ENCODE peak calls at places on chromosomes 4 and X, in eight cellular contexts. Q is HS-5; H is activated T-helper 1 cell treated with anti-CD3 and anti-CD28 coated beads, Interleukin-12 subunit alpha, Interleukin-12 subunit beta, Interleukin-2, Interleukin-4 antibody, amounts not matched to agents 30 ng/mL and 10 ng/mL and 1 ng/mL, durations not matched to agents 14 hours and 24 hours and 36 hours; U is GM12865; V is progenitor cell of endocrine pancreas; J is HT1080; S is mucosa of descending colon; Y is NCI-H1436. F is an unnamed sample.

GRCh38 chr4:106985830-106986229 is 50.3 kb downstream of the DKK2 start:
- DNase-seq in Q (peak), H (no peak), U (no peak), V (no peak), J (peak), S (no peak), Y (no peak), F (no peak)

GRCh38 chrX:8319359-8319758 is 145.3 kb upstream of the VCX3B start:
- DNase-seq in Q (no peak), H (no peak), U (no peak), V (no peak), J (no peak), S (no peak), Y (no peak), F (no peak)

GRCh38 chr4:15779336-15779735 is 1.2 kb downstream of the CD38 start:
- DNase-seq in Q (no peak), H (no peak), U (no peak), V (no peak), J (no peak), S (no peak), Y (no peak), F (no peak)

GRCh38 chrX:1390621-1391369 is 1.1 kb downstream of the SLC25A6 start:
- DNase-seq in Q (no peak), H (no peak), U (no peak), V (no peak), J (no peak), S (peak), Y (no peak), F (no peak)

GRCh38 chrX:48498374-48498809 is 10.4 kb upstream of the PORCN start:
- DNase-seq in Q (peak), H (no peak), U (no peak), V (no peak), J (peak), S (no peak), Y (no peak), F (no peak)

GRCh38 chr4:174629265-174629664 is 107.0 kb upstream of the HPGD start:
- DNase-seq in Q (no peak), H (no peak), U (no peak), V (no peak), J (no peak), S (no peak), Y (no peak), F (no peak)

GRCh38 chrX:56932106-56932505 is 63.2 kb downstream of the SPIN3 start:
- DNase-seq in Q (no peak), H (no peak), U (peak), V (no peak), J (no peak), S (no peak), Y (no peak), F (no peak)

GRCh38 chr4:153485860-153486259 is 19.7 kb downstream of the TMEM131L start:
- DNase-seq in Q (no peak), H (no peak), U (no peak), V (no peak), J (no peak), S (no peak), Y (no peak), F (no peak)

GRCh38 chr4:36549256-36549655 is 267.8 kb downstream of the DTHD1 start:
- DNase-seq in Q (no peak), H (no peak), U (no peak), V (no peak), J (peak), S (no peak), Y (no peak), F (no peak)

GRCh38 chr4:145285928-145286327 is 105.5 kb upstream of the OTUD4 start:
- DNase-seq in Q (no peak), H (no peak), U (no peak), V (no peak), J (peak), S (no peak), Y (no peak), F (no peak)

GRCh38 chr4:33088713-33089112 is 2368.5 kb downstream of the PCDH7 start:
- DNase-seq in Q (no peak), H (no peak), U (no peak), V (no peak), J (no peak), S (no peak), Y (no peak), F (no peak)

GRCh38 chr4:76689079-76689817 is 208.7 kb downstream of the SOWAHB start:
- DNase-seq in Q (no peak), H (no peak), U (peak), V (peak), J (peak), S (peak), Y (peak), F (peak)

GRCh38 chr4:106266201-106266600 is 49.8 kb downstream of the TBCK start:
- DNase-seq in Q (peak), H (no peak), U (peak), V (no peak), J (peak), S (no peak), Y (no peak), F (no peak)

GRCh38 chrX:11481035-11481434 is 184.7 kb downstream of the ARHGAP6 start:
- DNase-seq in Q (no peak), H (no peak), U (no peak), V (no peak), J (no peak), S (no peak), Y (no peak), F (no peak)

GRCh38 chrX:84168095-84168494 is 19.9 kb downstream of the RPS6KA6 start:
- DNase-seq in Q (peak), H (no peak), U (no peak), V (no peak), J (peak), S (no peak), Y (no peak), F (no peak)

GRCh38 chr4:87848622-87849351 is 16.0 kb downstream of the MEPE start:
- DNase-seq in Q (no peak), H (peak), U (peak), V (no peak), J (peak), S (no peak), Y (peak), F (peak)

GRCh38 chr4:181006509-181007290 is 1236.5 kb upstream of the TENM3 start:
- DNase-seq in Q (no peak), H (no peak), U (no peak), V (no peak), J (no peak), S (no peak), Y (no peak), F (no peak)

GRCh38 chr4:173700650-173701049 is 170.6 kb upstream of the HAND2 start:
- DNase-seq in Q (no peak), H (no peak), U (no peak), V (no peak), J (no peak), S (no peak), Y (no peak), F (no peak)

GRCh38 chr4:111064342-111064993 is 441.6 kb upstream of the PITX2 start:
- DNase-seq in Q (peak), H (no peak), U (peak), V (no peak), J (peak), S (no peak), Y (no peak), F (no peak)

GRCh38 chr4:145217339-145217738 is 37.0 kb upstream of the OTUD4 start:
- DNase-seq in Q (no peak), H (no peak), U (no peak), V (no peak), J (no peak), S (no peak), Y (no peak), F (no peak)

GRCh38 chr4:7769936-7770674 is 169.6 kb downstream of the AFAP1 start:
- DNase-seq in Q (no peak), H (no peak), U (peak), V (no peak), J (no peak), S (no peak), Y (no peak), F (no peak)

GRCh38 chrX:94178145-94178790 is 504.3 kb downstream of the FAM133A start:
- DNase-seq in Q (no peak), H (no peak), U (no peak), V (no peak), J (peak), S (no peak), Y (no peak), F (no peak)

GRCh38 chrX:69362354-69362753 is 141.8 kb upstream of the NALF2 start:
- DNase-seq in Q (no peak), H (no peak), U (no peak), V (no peak), J (no peak), S (no peak), Y (no peak), F (no peak)

GRCh38 chr4:17647927-17648326 is 33.5 kb downstream of the MED28 start:
- DNase-seq in Q (no peak), H (no peak), U (no peak), V (no peak), J (no peak), S (no peak), Y (no peak), F (no peak)

GRCh38 chrX:150200820-150201287 is 162.3 kb upstream of the MAMLD1 start:
- DNase-seq in Q (peak), H (peak), U (peak), V (no peak), J (peak), S (no peak), Y (no peak), F (peak)

GRCh38 chr4:8101213-8101781 is 57.3 kb downstream of the ABLIM2 start:
- DNase-seq in Q (no peak), H (no peak), U (no peak), V (no peak), J (peak), S (peak), Y (no peak), F (no peak)

GRCh38 chr4:151760713-151761661 is at the start of gene GATB:
- DNase-seq in Q (peak), H (peak), U (peak), V (peak), J (peak), S (peak), Y (peak), F (peak)

GRCh38 chr4:81030617-81031388 is at the start of gene BMP3:
- DNase-seq in Q (peak), H (no peak), U (peak), V (peak), J (peak), S (peak), Y (peak), F (no peak)

GRCh38 chr4:175470141-175470540 is 341.9 kb downstream of the GPM6A start:
- DNase-seq in Q (peak), H (no peak), U (no peak), V (no peak), J (peak), S (no peak), Y (no peak), F (no peak)

GRCh38 chr4:119797238-119797894 is 168.8 kb upstream of the PDE5A start:
- DNase-seq in Q (no peak), H (no peak), U (no peak), V (no peak), J (no peak), S (no peak), Y (no peak), F (no peak)

GRCh38 chrX:38166478-38167083 is 54.1 kb downstream of the SRPX start:
- DNase-seq in Q (no peak), H (no peak), U (peak), V (no peak), J (no peak), S (no peak), Y (no peak), F (no peak)

GRCh38 chrX:35682481-35682880 is 115.7 kb upstream of the MAGEB16 start:
- DNase-seq in Q (no peak), H (no peak), U (no peak), V (no peak), J (peak), S (no peak), Y (no peak), F (no peak)

GRCh38 chr4:89249313-89249712 is 58.3 kb downstream of the GPRIN3 start:
- DNase-seq in Q (no peak), H (no peak), U (no peak), V (no peak), J (no peak), S (no peak), Y (no peak), F (no peak)

GRCh38 chrX:13398073-13398823 is 78.4 kb upstream of the ATXN3L start:
- DNase-seq in Q (peak), H (no peak), U (no peak), V (no peak), J (peak), S (no peak), Y (no peak), F (no peak)